ENCODE peak calls at places on chromosomes 13 and 19, in four cellular contexts. One of them, this sample, is unnamed.
A peak's percentile ranks its signal among the peaks of the same experiment; 100 is the strongest.

GRCh38 chr13:108070491-108070890 is 144.8 kb downstream of the LIG4 start:
- DNase-seq in suprapubic skin: no peak
- DNase-seq in transverse colon: no peak
- DNase-seq in body of pancreas: no peak
- DNase-seq in this sample: no peak

GRCh38 chr19:2043269-2043641 is 7.8 kb downstream of the MKNK2 start:
- DNase-seq in suprapubic skin: peak; percentile 71
- DNase-seq in transverse colon: no peak
- DNase-seq in body of pancreas: no peak
- DNase-seq in this sample: no peak

GRCh38 chr19:44662686-44663085 is 8.6 kb upstream of the CEACAM19 start:
- DNase-seq in suprapubic skin: no peak
- DNase-seq in transverse colon: no peak
- DNase-seq in body of pancreas: no peak
- DNase-seq in this sample: no peak

GRCh38 chr19:19445911-19446361 is 40.5 kb downstream of the GATAD2A start:
- DNase-seq in suprapubic skin: no peak
- DNase-seq in transverse colon: no peak
- DNase-seq in body of pancreas: no peak
- DNase-seq in this sample: no peak

GRCh38 chr13:38180100-38180499 is 169.6 kb upstream of the UFM1 start:
- DNase-seq in suprapubic skin: no peak
- DNase-seq in transverse colon: no peak
- DNase-seq in body of pancreas: no peak
- DNase-seq in this sample: no peak

GRCh38 chr19:29380581-29380980 is 145.2 kb upstream of the VSTM2B start:
- DNase-seq in suprapubic skin: peak; percentile 14
- DNase-seq in transverse colon: no peak
- DNase-seq in body of pancreas: no peak
- DNase-seq in this sample: no peak

GRCh38 chr13:111065698-111066097 is 49.4 kb upstream of the ARHGEF7 start:
- DNase-seq in suprapubic skin: no peak
- DNase-seq in transverse colon: no peak
- DNase-seq in body of pancreas: no peak
- DNase-seq in this sample: no peak

GRCh38 chr13:37741536-37741935 is 128.0 kb downstream of the TRPC4 start:
- DNase-seq in suprapubic skin: no peak
- DNase-seq in transverse colon: no peak
- DNase-seq in body of pancreas: no peak
- DNase-seq in this sample: no peak

DNA sequence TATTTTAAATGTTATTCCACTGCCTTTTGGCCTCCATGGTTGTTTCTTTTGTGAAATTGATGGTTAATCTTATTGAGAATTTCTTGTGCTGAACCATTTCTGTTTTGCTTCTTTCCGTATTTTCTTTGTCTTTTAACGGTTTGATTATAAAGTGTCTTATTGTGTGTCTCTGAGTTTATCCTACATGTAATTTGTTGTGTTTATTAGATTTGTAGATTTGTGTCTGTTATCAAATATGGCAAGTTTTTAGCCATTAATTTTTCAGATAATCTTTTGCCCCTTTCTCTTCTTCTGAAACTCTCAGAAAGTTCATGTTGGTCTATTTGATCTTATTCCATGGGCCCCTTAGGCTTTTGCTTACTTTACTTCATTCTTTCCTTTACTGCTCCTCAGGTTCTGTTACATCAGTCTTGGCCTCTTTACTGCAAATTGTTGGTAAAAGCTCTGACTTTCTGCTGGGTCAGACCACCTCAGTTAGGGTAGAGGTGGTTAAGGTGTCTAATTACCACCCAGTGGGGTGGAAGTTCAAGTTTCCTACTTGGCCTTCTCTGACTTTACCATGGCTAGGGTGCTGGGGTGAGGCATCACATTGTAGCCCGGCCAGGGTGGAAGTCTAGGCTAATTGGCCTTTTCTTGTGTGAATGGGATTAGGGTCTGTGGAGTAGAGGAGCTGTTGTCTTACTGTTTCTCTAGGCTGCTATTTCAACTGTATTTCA is 58.3 kb downstream of the ZMYM2 start:
- DNase-seq in suprapubic skin: no peak
- DNase-seq in transverse colon: no peak
- DNase-seq in body of pancreas: no peak
- DNase-seq in this sample: no peak
- TF ChIP-seq POLR2A in suprapubic skin: no peak
- TF ChIP-seq POLR2A in transverse colon: no peak
- TF ChIP-seq POLR2A in body of pancreas: no peak
- TF ChIP-seq POLR2A in this sample: no peak

GRCh38 chr19:56477429-56478338 is 539 bp upstream of the ZNF667 start:
- DNase-seq in suprapubic skin: peak; percentile 91
- DNase-seq in transverse colon: peak; percentile 73
- DNase-seq in body of pancreas: peak; percentile 89
- DNase-seq in this sample: peak; percentile 71
- H3K9me3 ChIP-seq in suprapubic skin: peaks cover 29% of the 10 kb centered on the region
- H3K9me3 ChIP-seq in transverse colon: peaks cover 9% of the 10 kb centered on the region
- H3K9me3 ChIP-seq in body of pancreas: peaks cover 35% of the 10 kb centered on the region
- H3K9me3 ChIP-seq in this sample: peaks cover 14% of the 10 kb centered on the region

GRCh38 chr19:34963531-34964406 is at the start of gene ZNF792:
- DNase-seq in suprapubic skin: peak; percentile 79
- DNase-seq in transverse colon: peak; percentile 73
- DNase-seq in body of pancreas: peak; percentile 60
- DNase-seq in this sample: peak; percentile 43
- TF ChIP-seq POLR2A in suprapubic skin: no peak
- TF ChIP-seq POLR2A in transverse colon: peak; percentile 21
- TF ChIP-seq POLR2A in body of pancreas: peak; percentile 52
- TF ChIP-seq POLR2A in this sample: no peak

GRCh38 chr13:95676100-95676774 is 702 bp upstream of the DNAJC3 start:
- DNase-seq in suprapubic skin: no peak
- DNase-seq in transverse colon: peak; percentile 40
- DNase-seq in body of pancreas: peak; percentile 58
- DNase-seq in this sample: peak; percentile 40

GRCh38 chr13:95676775-95677563 is at the start of gene DNAJC3:
- DNase-seq in suprapubic skin: peak; percentile 99
- DNase-seq in transverse colon: peak; percentile 99
- DNase-seq in body of pancreas: peak; percentile 99
- DNase-seq in this sample: peak; percentile 99

GRCh38 chr13:95671597-95671996 is 5.3 kb upstream of the DNAJC3 start:
- DNase-seq in suprapubic skin: no peak
- DNase-seq in transverse colon: no peak
- DNase-seq in body of pancreas: no peak
- DNase-seq in this sample: no peak
- H3K9me3 ChIP-seq in suprapubic skin: peaks cover 35% of the 10 kb centered on the region
- H3K9me3 ChIP-seq in transverse colon: peaks cover 48% of the 10 kb centered on the region
- H3K9me3 ChIP-seq in body of pancreas: peaks cover 53% of the 10 kb centered on the region
- H3K9me3 ChIP-seq in this sample: no peaks in the 10 kb centered on the region

GRCh38 chr19:54426291-54426918 is 11.1 kb downstream of the TTYH1 start:
- DNase-seq in suprapubic skin: no peak
- DNase-seq in transverse colon: no peak
- DNase-seq in body of pancreas: no peak
- DNase-seq in this sample: no peak
- TF ChIP-seq POLR2A in suprapubic skin: no peak
- TF ChIP-seq POLR2A in transverse colon: no peak
- TF ChIP-seq POLR2A in body of pancreas: no peak
- TF ChIP-seq POLR2A in this sample: no peak

GRCh38 chr19:56664511-56664910 is 7.0 kb downstream of the ZNF835 start:
- DNase-seq in suprapubic skin: no peak
- DNase-seq in transverse colon: no peak
- DNase-seq in body of pancreas: no peak
- DNase-seq in this sample: no peak

GRCh38 chr19:56661248-56661647 is 10.3 kb downstream of the ZNF835 start:
- DNase-seq in suprapubic skin: no peak
- DNase-seq in transverse colon: no peak
- DNase-seq in body of pancreas: no peak
- DNase-seq in this sample: no peak

GRCh38 chr19:56663931-56664500 is 7.5 kb downstream of the ZNF835 start:
- DNase-seq in suprapubic skin: no peak
- DNase-seq in transverse colon: no peak
- DNase-seq in body of pancreas: no peak
- DNase-seq in this sample: no peak

GRCh38 chr19:56660381-56661105 is 11.0 kb downstream of the ZNF835 start:
- DNase-seq in suprapubic skin: no peak
- DNase-seq in transverse colon: no peak
- DNase-seq in body of pancreas: peak; percentile 44
- DNase-seq in this sample: no peak
- H3K9me3 ChIP-seq in suprapubic skin: peaks cover 13% of the 10 kb centered on the region
- H3K9me3 ChIP-seq in transverse colon: peaks cover 7% of the 10 kb centered on the region
- H3K9me3 ChIP-seq in body of pancreas: peaks cover 6% of the 10 kb centered on the region
- H3K9me3 ChIP-seq in this sample: no peaks in the 10 kb centered on the region

GRCh38 chr13:102912599-102912998 is 66.8 kb downstream of the ERCC5 start:
- DNase-seq in suprapubic skin: no peak
- DNase-seq in transverse colon: no peak
- DNase-seq in body of pancreas: no peak
- DNase-seq in this sample: no peak
- TF ChIP-seq POLR2A in suprapubic skin: no peak
- TF ChIP-seq POLR2A in transverse colon: no peak
- TF ChIP-seq POLR2A in body of pancreas: no peak
- TF ChIP-seq POLR2A in this sample: no peak

DNA sequence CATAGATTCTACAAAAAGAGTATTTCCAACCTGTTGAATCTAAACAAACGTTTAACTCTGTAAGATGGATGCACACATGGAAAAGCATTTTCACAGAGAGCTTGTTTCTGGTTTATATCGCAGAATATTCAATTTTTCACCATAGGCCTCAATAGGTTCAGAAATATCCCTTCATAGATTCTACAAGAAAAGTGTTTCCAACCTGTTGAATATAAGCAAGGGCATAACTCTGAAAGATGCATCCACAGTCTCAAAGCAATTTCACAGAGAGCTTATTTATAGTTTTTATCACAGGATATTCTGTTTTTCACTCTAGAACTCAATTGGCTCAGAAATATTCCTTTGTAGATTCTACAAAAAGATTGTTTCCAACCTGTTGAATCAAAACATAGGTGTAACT is 1483.6 kb downstream of the UQCRFS1 start:
- DNase-seq in suprapubic skin: no peak
- DNase-seq in transverse colon: no peak
- DNase-seq in body of pancreas: no peak
- DNase-seq in this sample: no peak
- H3K9me3 ChIP-seq in suprapubic skin: peaks cover 22% of the 10 kb centered on the region
- H3K9me3 ChIP-seq in transverse colon: peaks cover 46% of the 10 kb centered on the region
- H3K9me3 ChIP-seq in body of pancreas: peaks cover 53% of the 10 kb centered on the region
- H3K9me3 ChIP-seq in this sample: no peaks in the 10 kb centered on the region

This sample was measured in gastrocnemius medialis.